ENCODE peak calls at places on chromosomes 6 and 20, in four cellular contexts. Z is A549, G is K562, Y is GM12878. W is an unnamed sample.

GRCh38 chr6:26538572-26538902 is 371 bp downstream of the HMGN4 start:
- DNase-seq in Z (no peak), G (no peak), Y (no peak), W (no peak)

GRCh38 chr6:3773696-3774298 is 22.3 kb upstream of the PXDC1 start:
- DNase-seq in Z (no peak), G (no peak), Y (no peak), W (no peak)

GRCh38 chr20:58900292-58900931 is 47.9 kb downstream of the GNAS start:
- DNase-seq in Z (no peak), G (no peak), Y (no peak), W (no peak)

GRCh38 chr6:30768634-30769087 is 24.3 kb upstream of the IER3 start:
- DNase-seq in Z (no peak), G (no peak), Y (no peak), W (no peak)

GRCh38 chr20:44172572-44172950 is 14.4 kb downstream of the JPH2 start:
- DNase-seq in Z (no peak), G (no peak), Y (no peak), W (no peak)

GRCh38 chr6:170205534-170206316 is 85.2 kb downstream of the DLL1 start:
- DNase-seq in Z (no peak), G (no peak), Y (no peak), W (no peak)

GRCh38 chr6:168035098-168035660 is 37.7 kb downstream of the KIF25 start:
- DNase-seq in Z (peak; percentile 41), G (peak; percentile 74), Y (no peak), W (no peak)

GRCh38 chr20:23585449-23585807 is 17.1 kb upstream of the CST9L start:
- DNase-seq in Z (no peak), G (no peak), Y (no peak), W (no peak)

GRCh38 chr6:14824835-14825223 is 421.0 kb upstream of the JARID2 start:
- DNase-seq in Z (no peak), G (no peak), Y (no peak), W (no peak)

GRCh38 chr20:47725248-47725973 is 59.9 kb downstream of the SULF2 start:
- DNase-seq in Z (peak; percentile 85), G (peak; percentile 85), Y (peak; percentile 63), W (peak; percentile 98)

GRCh38 chr6:34810936-34811632 is 19.2 kb downstream of the BLTP3A start:
- DNase-seq in Z (no peak), G (no peak), Y (peak; percentile 84), W (peak; percentile 52)

GRCh38 chr6:119791746-119792145 is 442.2 kb upstream of the MAN1A1 start:
- DNase-seq in Z (no peak), G (no peak), Y (no peak), W (no peak)

GRCh38 chr6:138517635-138518034 is 18.3 kb upstream of the NHSL1 start:
- DNase-seq in Z (no peak), G (peak; percentile 31), Y (no peak), W (peak; percentile 78)

GRCh38 chr20:1478566-1478965 is 11.9 kb upstream of the NSFL1C start:
- DNase-seq in Z (peak; percentile 75), G (no peak), Y (no peak), W (no peak)

GRCh38 chr6:43009124-43009523 is 4.6 kb downstream of the MEA1 start:
- DNase-seq in Z (no peak), G (peak; percentile 58), Y (no peak), W (peak; percentile 49)

GRCh38 chr6:85620308-85620707 is 22.4 kb downstream of the SYNCRIP start:
- DNase-seq in Z (no peak), G (no peak), Y (no peak), W (no peak)

GRCh38 chr20:49925901-49926454 is 10.2 kb upstream of the RNF114 start:
- DNase-seq in Z (no peak), G (no peak), Y (no peak), W (no peak)

GRCh38 chr6:35299674-35300073 is 2.1 kb downstream of the DEF6 start:
- DNase-seq in Z (no peak), G (peak; percentile 38), Y (no peak), W (no peak)

GRCh38 chr20:17594443-17594842 is 24.6 kb downstream of the DSTN start:
- DNase-seq in Z (no peak), G (no peak), Y (no peak), W (no peak)

GRCh38 chr6:33339193-33339592 is 21.6 kb upstream of the ZBTB22 start:
- DNase-seq in Z (no peak), G (no peak), Y (no peak), W (no peak)

GRCh38 chr6:25652007-25652515 is at the start of gene SCGN:
- DNase-seq in Z (peak; percentile 5), G (peak; percentile 63), Y (no peak), W (peak; percentile 55)

GRCh38 chr6:30060634-30060981 is 457 bp upstream of the POLR1H start:
- DNase-seq in Z (no peak), G (peak; percentile 49), Y (no peak), W (no peak)

GRCh38 chr20:8315639-8316573 is 183.8 kb downstream of the PLCB1 start:
- DNase-seq in Z (no peak), G (no peak), Y (no peak), W (peak; percentile 20)

GRCh38 chr6:151679081-151679480 is 128.4 kb upstream of the ESR1 start:
- DNase-seq in Z (no peak), G (no peak), Y (no peak), W (no peak)

GRCh38 chr6:78607188-78607587 is 260.2 kb upstream of the IRAK1BP1 start:
- DNase-seq in Z (no peak), G (no peak), Y (no peak), W (no peak)

GRCh38 chr6:4760773-4761172 is 15.4 kb upstream of the CDYL start:
- DNase-seq in Z (no peak), G (no peak), Y (no peak), W (no peak)

GRCh38 chr6:38012573-38012972 is 193.0 kb downstream of the ZFAND3 start:
- DNase-seq in Z (peak; percentile 9), G (peak; percentile 57), Y (no peak), W (peak; percentile 57)

GRCh38 chr6:139711714-139712585 is 337.5 kb upstream of the CITED2 start:
- DNase-seq in Z (no peak), G (no peak), Y (no peak), W (no peak)

GRCh38 chr6:83198486-83199172 is 5.5 kb downstream of the RWDD2A start:
- DNase-seq in Z (no peak), G (no peak), Y (no peak), W (no peak)

GRCh38 chr6:149170564-149171452 is 146.7 kb upstream of the TAB2 start:
- DNase-seq in Z (no peak), G (peak; percentile 61), Y (no peak), W (no peak)

GRCh38 chr6:166307082-166307980 is 861 bp downstream of the PRR18 start:
- DNase-seq in Z (no peak), G (no peak), Y (no peak), W (no peak)

GRCh38 chr6:16205377-16206144 is 32.8 kb upstream of the GMPR start:
- DNase-seq in Z (no peak), G (no peak), Y (peak; percentile 95), W (no peak)

GRCh38 chr6:31622678-31623077 is 2.2 kb downstream of the PRRC2A start:
- DNase-seq in Z (no peak), G (no peak), Y (no peak), W (no peak)

GRCh38 chr6:38427492-38428210 is 212.1 kb downstream of the BTBD9 start:
- DNase-seq in Z (no peak), G (no peak), Y (peak; percentile 38), W (no peak)

GRCh38 chr20:31709939-31710338 is 12.7 kb downstream of the BCL2L1 start:
- DNase-seq in Z (no peak), G (no peak), Y (no peak), W (peak; percentile 67)

GRCh38 chr20:31707258-31707615 is 15.4 kb downstream of the BCL2L1 start:
- DNase-seq in Z (no peak), G (no peak), Y (no peak), W (no peak)

GRCh38 chr20:31708839-31709534 is 13.7 kb downstream of the BCL2L1 start:
- DNase-seq in Z (no peak), G (no peak), Y (no peak), W (no peak)

GRCh38 chr20:31706607-31707257 is 15.9 kb downstream of the BCL2L1 start:
- DNase-seq in Z (no peak), G (peak; percentile 86), Y (no peak), W (peak; percentile 97)

GRCh38 chr20:31707994-31708744 is 14.5 kb downstream of the BCL2L1 start:
- DNase-seq in Z (no peak), G (peak; percentile 65), Y (no peak), W (no peak)
- TF ChIP-seq CHD4 in Z (no peak), G (no peak), Y (no peak), W (no peak)

GRCh38 chr6:136738178-136739057 is 53.9 kb downstream of the MAP3K5 start:
- DNase-seq in Z (no peak), G (peak; percentile 49), Y (no peak), W (no peak)
- TF ChIP-seq CHD4 in Z (no peak), G (no peak), Y (no peak), W (no peak)

GRCh38 chr20:24786646-24787045 is 162.4 kb upstream of the CST7 start:
- DNase-seq in Z (no peak), G (no peak), Y (no peak), W (no peak)
- TF ChIP-seq CHD4 in Z (no peak), G (no peak), Y (no peak), W (no peak)

GRCh38 chr6:113104546-113105325 is 752.4 kb upstream of the MARCKS start:
- DNase-seq in Z (no peak), G (no peak), Y (no peak), W (no peak)
- TF ChIP-seq CHD4 in Z (no peak), G (no peak), Y (no peak), W (no peak)

GRCh38 chr6:121310495-121310894 is 23.8 kb downstream of the TBC1D32 start:
- DNase-seq in Z (no peak), G (no peak), Y (no peak), W (no peak)

GRCh38 chr6:121309768-121310473 is 24.4 kb downstream of the TBC1D32 start:
- DNase-seq in Z (no peak), G (no peak), Y (no peak), W (no peak)

GRCh38 chr6:121302882-121303281 is 31.4 kb downstream of the TBC1D32 start:
- DNase-seq in Z (no peak), G (no peak), Y (no peak), W (no peak)

GRCh38 chr6:121305957-121306607 is 28.2 kb downstream of the TBC1D32 start:
- DNase-seq in Z (peak; percentile 2), G (peak; percentile 24), Y (no peak), W (peak; percentile 59)
- TF ChIP-seq CHD4 in Z (no peak), G (no peak), Y (no peak), W (no peak)

GRCh38 chr6:71077655-71078054 is 120.8 kb upstream of the B3GAT2 start:
- DNase-seq in Z (no peak), G (no peak), Y (no peak), W (no peak)

GRCh38 chr6:71072508-71072907 is 115.6 kb upstream of the B3GAT2 start:
- DNase-seq in Z (no peak), G (no peak), Y (no peak), W (no peak)
- TF ChIP-seq CHD4 in Z (no peak), G (no peak), Y (no peak), W (no peak)

GRCh38 chr20:39862613-39863012 is 826.4 kb downstream of the MAFB start:
- DNase-seq in Z (no peak), G (no peak), Y (no peak), W (no peak)
- TF ChIP-seq CHD4 in Z (no peak), G (no peak), Y (no peak), W (no peak)

W was measured in HepG2.